ENCODE peak calls at places on chromosomes 2 and 18, in five cellular contexts. One of them, this sample, is unnamed.

GRCh38 chr18:2917255-2918047 is 70.6 kb downstream of the EMILIN2 start:
- DNase-seq in anterior cingulate cortex: no peak
- DNase-seq in aorta: no peak
- DNase-seq in AML-193: no peak
- DNase-seq in stimulated activated CD4-positive, alpha-beta T cell treated with anti-CD3 and anti-CD28 coated beads, TNF-alpha, amount 100 ng/mL, for 4 hours: no peak
- DNase-seq in this sample: no peak

GRCh38 chr2:43539436-43539835 is 56.4 kb downstream of the THADA start:
- DNase-seq in AML-193: no peak
- DNase-seq in anterior cingulate cortex: no peak
- DNase-seq in aorta: no peak
- DNase-seq in stimulated activated CD4-positive, alpha-beta T cell treated with anti-CD3 and anti-CD28 coated beads, TNF-alpha, amount 100 ng/mL, for 4 hours: no peak
- DNase-seq in this sample: no peak

GRCh38 chr2:24083567-24084385 is 858 bp downstream of the TP53I3 start:
- DNase-seq in anterior cingulate cortex: no peak
- DNase-seq in stimulated activated CD4-positive, alpha-beta T cell treated with anti-CD3 and anti-CD28 coated beads, TNF-alpha, amount 100 ng/mL, for 4 hours: peak
- DNase-seq in AML-193: peak
- DNase-seq in aorta: no peak
- DNase-seq in this sample: peak

GRCh38 chr18:62634471-62634870 is 80.9 kb upstream of the PHLPP1 start:
- DNase-seq in stimulated activated CD4-positive, alpha-beta T cell treated with anti-CD3 and anti-CD28 coated beads, TNF-alpha, amount 100 ng/mL, for 4 hours: no peak
- DNase-seq in aorta: no peak
- DNase-seq in AML-193: no peak
- DNase-seq in anterior cingulate cortex: no peak
- DNase-seq in this sample: no peak

GRCh38 chr18:46338761-46339160 is 234.6 kb downstream of the HAUS1 start:
- DNase-seq in anterior cingulate cortex: no peak
- DNase-seq in AML-193: no peak
- DNase-seq in aorta: no peak
- DNase-seq in stimulated activated CD4-positive, alpha-beta T cell treated with anti-CD3 and anti-CD28 coated beads, TNF-alpha, amount 100 ng/mL, for 4 hours: no peak
- DNase-seq in this sample: no peak

GRCh38 chr2:120659275-120659952 is 76.3 kb upstream of the GLI2 start:
- DNase-seq in aorta: no peak
- DNase-seq in stimulated activated CD4-positive, alpha-beta T cell treated with anti-CD3 and anti-CD28 coated beads, TNF-alpha, amount 100 ng/mL, for 4 hours: no peak
- DNase-seq in anterior cingulate cortex: no peak
- DNase-seq in AML-193: no peak
- DNase-seq in this sample: no peak

GRCh38 chr2:213148572-213149331 is 2.7 kb downstream of the IKZF2 start:
- DNase-seq in stimulated activated CD4-positive, alpha-beta T cell treated with anti-CD3 and anti-CD28 coated beads, TNF-alpha, amount 100 ng/mL, for 4 hours: no peak
- DNase-seq in anterior cingulate cortex: no peak
- DNase-seq in aorta: no peak
- DNase-seq in AML-193: no peak
- DNase-seq in this sample: no peak

GRCh38 chr18:28175047-28175929 is 1.6 kb downstream of the CDH2 start:
- DNase-seq in anterior cingulate cortex: no peak
- DNase-seq in aorta: peak
- DNase-seq in stimulated activated CD4-positive, alpha-beta T cell treated with anti-CD3 and anti-CD28 coated beads, TNF-alpha, amount 100 ng/mL, for 4 hours: no peak
- DNase-seq in AML-193: no peak
- DNase-seq in this sample: no peak

GRCh38 chr2:219622472-219622871 is 5.0 kb upstream of the SLC4A3 start:
- DNase-seq in stimulated activated CD4-positive, alpha-beta T cell treated with anti-CD3 and anti-CD28 coated beads, TNF-alpha, amount 100 ng/mL, for 4 hours: no peak
- DNase-seq in anterior cingulate cortex: no peak
- DNase-seq in aorta: no peak
- DNase-seq in AML-193: no peak
- DNase-seq in this sample: no peak

GRCh38 chr18:44599409-44599808 is 81.3 kb upstream of the SETBP1 start:
- DNase-seq in aorta: peak
- DNase-seq in AML-193: no peak
- DNase-seq in stimulated activated CD4-positive, alpha-beta T cell treated with anti-CD3 and anti-CD28 coated beads, TNF-alpha, amount 100 ng/mL, for 4 hours: no peak
- DNase-seq in anterior cingulate cortex: peak
- DNase-seq in this sample: no peak

GRCh38 chr2:172531309-172531708 is 24.6 kb upstream of the PDK1 start:
- DNase-seq in anterior cingulate cortex: no peak
- DNase-seq in AML-193: no peak
- DNase-seq in aorta: no peak
- DNase-seq in stimulated activated CD4-positive, alpha-beta T cell treated with anti-CD3 and anti-CD28 coated beads, TNF-alpha, amount 100 ng/mL, for 4 hours: no peak
- DNase-seq in this sample: peak

GRCh38 chr2:22817197-22817596 is 567.8 kb upstream of the KLHL29 start:
- DNase-seq in aorta: no peak
- DNase-seq in stimulated activated CD4-positive, alpha-beta T cell treated with anti-CD3 and anti-CD28 coated beads, TNF-alpha, amount 100 ng/mL, for 4 hours: no peak
- DNase-seq in anterior cingulate cortex: no peak
- DNase-seq in AML-193: no peak
- DNase-seq in this sample: no peak

GRCh38 chr18:519019-519879 is 18.7 kb upstream of the COLEC12 start:
- DNase-seq in AML-193: peak
- DNase-seq in anterior cingulate cortex: no peak
- DNase-seq in stimulated activated CD4-positive, alpha-beta T cell treated with anti-CD3 and anti-CD28 coated beads, TNF-alpha, amount 100 ng/mL, for 4 hours: no peak
- DNase-seq in aorta: peak
- DNase-seq in this sample: no peak

GRCh38 chr2:176390276-176390675 is 121.0 kb downstream of the MTX2 start:
- DNase-seq in AML-193: no peak
- DNase-seq in aorta: no peak
- DNase-seq in stimulated activated CD4-positive, alpha-beta T cell treated with anti-CD3 and anti-CD28 coated beads, TNF-alpha, amount 100 ng/mL, for 4 hours: no peak
- DNase-seq in anterior cingulate cortex: no peak
- DNase-seq in this sample: no peak

GRCh38 chr2:235303499-235304291 is 190.1 kb upstream of the AGAP1 start:
- DNase-seq in AML-193: no peak
- DNase-seq in anterior cingulate cortex: no peak
- DNase-seq in aorta: no peak
- DNase-seq in stimulated activated CD4-positive, alpha-beta T cell treated with anti-CD3 and anti-CD28 coated beads, TNF-alpha, amount 100 ng/mL, for 4 hours: no peak
- DNase-seq in this sample: no peak

GRCh38 chr2:85106489-85107180 is 26.6 kb upstream of the TCF7L1 start:
- DNase-seq in stimulated activated CD4-positive, alpha-beta T cell treated with anti-CD3 and anti-CD28 coated beads, TNF-alpha, amount 100 ng/mL, for 4 hours: no peak
- DNase-seq in AML-193: no peak
- DNase-seq in anterior cingulate cortex: no peak
- DNase-seq in aorta: no peak
- DNase-seq in this sample: no peak

GRCh38 chr2:171595456-171595855 is 73.2 kb downstream of the CYBRD1 start:
- DNase-seq in anterior cingulate cortex: no peak
- DNase-seq in stimulated activated CD4-positive, alpha-beta T cell treated with anti-CD3 and anti-CD28 coated beads, TNF-alpha, amount 100 ng/mL, for 4 hours: no peak
- DNase-seq in aorta: no peak
- DNase-seq in AML-193: no peak
- DNase-seq in this sample: no peak

GRCh38 chr2:85215074-85216050 is 82.2 kb downstream of the TCF7L1 start:
- DNase-seq in aorta: no peak
- DNase-seq in stimulated activated CD4-positive, alpha-beta T cell treated with anti-CD3 and anti-CD28 coated beads, TNF-alpha, amount 100 ng/mL, for 4 hours: no peak
- DNase-seq in AML-193: no peak
- DNase-seq in anterior cingulate cortex: no peak
- DNase-seq in this sample: peak

GRCh38 chr18:33851546-33852078 is 273.6 kb downstream of the ASXL3 start:
- DNase-seq in aorta: no peak
- DNase-seq in AML-193: no peak
- DNase-seq in stimulated activated CD4-positive, alpha-beta T cell treated with anti-CD3 and anti-CD28 coated beads, TNF-alpha, amount 100 ng/mL, for 4 hours: no peak
- DNase-seq in anterior cingulate cortex: no peak
- DNase-seq in this sample: no peak

GRCh38 chr2:128633501-128633900 is 314.8 kb upstream of the HS6ST1 start:
- DNase-seq in aorta: no peak
- DNase-seq in stimulated activated CD4-positive, alpha-beta T cell treated with anti-CD3 and anti-CD28 coated beads, TNF-alpha, amount 100 ng/mL, for 4 hours: no peak
- DNase-seq in AML-193: no peak
- DNase-seq in anterior cingulate cortex: no peak
- DNase-seq in this sample: no peak

GRCh38 chr2:237418300-237418699 is 4.3 kb upstream of the COL6A3 start:
- DNase-seq in AML-193: no peak
- DNase-seq in anterior cingulate cortex: no peak
- DNase-seq in stimulated activated CD4-positive, alpha-beta T cell treated with anti-CD3 and anti-CD28 coated beads, TNF-alpha, amount 100 ng/mL, for 4 hours: no peak
- DNase-seq in aorta: no peak
- DNase-seq in this sample: no peak

GRCh38 chr18:21439453-21439852 is 161.1 kb downstream of the ESCO1 start:
- DNase-seq in anterior cingulate cortex: no peak
- DNase-seq in stimulated activated CD4-positive, alpha-beta T cell treated with anti-CD3 and anti-CD28 coated beads, TNF-alpha, amount 100 ng/mL, for 4 hours: no peak
- DNase-seq in AML-193: no peak
- DNase-seq in aorta: no peak
- DNase-seq in this sample: peak

This sample was measured in small intestine.